ENCODE peak calls at places on chromosomes 5 and 9, in five cellular contexts. One of them, this sample, is unnamed.

GRCh38 chr9:114666441-114666840 is 8.8 kb upstream of the TEX53 start:
- DNase-seq in NCI-H1092: no peak
- DNase-seq in Right ventricle myocardium inferior: no peak
- DNase-seq in LoVo: no peak
- DNase-seq in Ammon's horn: no peak
- DNase-seq in this sample: no peak

GRCh38 chr9:20811872-20812271 is 127.8 kb downstream of the FOCAD start:
- DNase-seq in NCI-H1092: no peak
- DNase-seq in Right ventricle myocardium inferior: no peak
- DNase-seq in LoVo: no peak
- DNase-seq in Ammon's horn: no peak
- DNase-seq in this sample: no peak

GRCh38 chr5:126383246-126383645 is 40.0 kb upstream of the GRAMD2B start:
- DNase-seq in NCI-H1092: no peak
- DNase-seq in Right ventricle myocardium inferior: no peak
- DNase-seq in LoVo: peak; percentile 40
- DNase-seq in Ammon's horn: no peak
- DNase-seq in this sample: no peak

GRCh38 chr5:23631283-23632045 is 124.1 kb downstream of the PRDM9 start:
- DNase-seq in NCI-H1092: no peak
- DNase-seq in Right ventricle myocardium inferior: no peak
- DNase-seq in LoVo: no peak
- DNase-seq in Ammon's horn: no peak
- DNase-seq in this sample: no peak

GRCh38 chr9:28378236-28378635 is 805.0 kb upstream of the C9orf72 start:
- DNase-seq in NCI-H1092: no peak
- DNase-seq in Right ventricle myocardium inferior: no peak
- DNase-seq in LoVo: no peak
- DNase-seq in Ammon's horn: no peak
- DNase-seq in this sample: no peak

GRCh38 chr5:142597546-142598337 is 88.1 kb downstream of the FGF1 start:
- DNase-seq in NCI-H1092: no peak
- DNase-seq in Right ventricle myocardium inferior: no peak
- DNase-seq in LoVo: peak; percentile 68
- DNase-seq in Ammon's horn: peak; percentile 64
- DNase-seq in this sample: no peak

GRCh38 chr5:123174916-123175481 is 86.0 kb downstream of the PRDM6 start:
- DNase-seq in NCI-H1092: no peak
- DNase-seq in Right ventricle myocardium inferior: no peak
- DNase-seq in LoVo: no peak
- DNase-seq in Ammon's horn: no peak
- DNase-seq in this sample: no peak

GRCh38 chr9:115952667-115953316 is 200.8 kb upstream of the PAPPA start:
- DNase-seq in NCI-H1092: no peak
- DNase-seq in Right ventricle myocardium inferior: no peak
- DNase-seq in LoVo: no peak
- DNase-seq in Ammon's horn: no peak
- DNase-seq in this sample: no peak

GRCh38 chr9:108535526-108535925 is 320.3 kb downstream of the ACTL7B start:
- DNase-seq in NCI-H1092: no peak
- DNase-seq in Right ventricle myocardium inferior: no peak
- DNase-seq in LoVo: no peak
- DNase-seq in Ammon's horn: no peak
- DNase-seq in this sample: no peak

This sample was measured in left ventricle myocardium superior.